ENCODE peak calls at places on chromosomes 11 and 22, in eight cellular contexts. One of them, this sample, is unnamed.

GRCh38 chr11:29184939-29185890 is 831.6 kb downstream of the KCNA4 start:
- DNase-seq in bronchial epithelial cell: peak; percentile 71
- DNase-seq in astrocyte of the spinal cord: peak; percentile 96
- DNase-seq in GM23338: no peak
- DNase-seq in WERI-Rb-1: peak; percentile 19
- DNase-seq in lung: no peak
- DNase-seq in A549: no peak
- DNase-seq in vagina: no peak
- DNase-seq in this sample: peak; percentile 36

GRCh38 chr11:86473991-86474833 is 99.5 kb downstream of the CCDC81 start:
- DNase-seq in bronchial epithelial cell: peak; percentile 79
- DNase-seq in WERI-Rb-1: no peak
- DNase-seq in vagina: no peak
- DNase-seq in astrocyte of the spinal cord: no peak
- DNase-seq in lung: no peak
- DNase-seq in A549: peak; percentile 14
- DNase-seq in GM23338: no peak
- DNase-seq in this sample: no peak

GRCh38 chr22:36409911-36410756 is 22.4 kb upstream of the MYH9 start:
- DNase-seq in lung: peak; percentile 95
- DNase-seq in astrocyte of the spinal cord: peak; percentile 72
- DNase-seq in vagina: no peak
- DNase-seq in WERI-Rb-1: no peak
- DNase-seq in GM23338: peak; percentile 100
- DNase-seq in bronchial epithelial cell: peak; percentile 97
- DNase-seq in A549: no peak
- DNase-seq in this sample: no peak

GRCh38 chr11:2860636-2861035 is 24.9 kb downstream of the CDKN1C start:
- DNase-seq in vagina: no peak
- DNase-seq in bronchial epithelial cell: no peak
- DNase-seq in WERI-Rb-1: no peak
- DNase-seq in astrocyte of the spinal cord: peak; percentile 17
- DNase-seq in A549: peak; percentile 52
- DNase-seq in GM23338: no peak
- DNase-seq in lung: no peak
- DNase-seq in this sample: no peak

GRCh38 chr11:2821891-2822290 is 63.7 kb downstream of the CDKN1C start:
- DNase-seq in astrocyte of the spinal cord: no peak
- DNase-seq in A549: no peak
- DNase-seq in vagina: no peak
- DNase-seq in bronchial epithelial cell: no peak
- DNase-seq in GM23338: no peak
- DNase-seq in WERI-Rb-1: no peak
- DNase-seq in lung: no peak
- DNase-seq in this sample: no peak

GRCh38 chr11:134506046-134506445 is 94.0 kb upstream of the B3GAT1 start:
- DNase-seq in vagina: no peak
- DNase-seq in bronchial epithelial cell: no peak
- DNase-seq in lung: no peak
- DNase-seq in GM23338: no peak
- DNase-seq in WERI-Rb-1: no peak
- DNase-seq in A549: no peak
- DNase-seq in astrocyte of the spinal cord: no peak
- DNase-seq in this sample: no peak

GRCh38 chr22:24550028-24550901 is 4.7 kb downstream of the GUCD1 start:
- DNase-seq in bronchial epithelial cell: no peak
- DNase-seq in GM23338: no peak
- DNase-seq in lung: no peak
- DNase-seq in WERI-Rb-1: no peak
- DNase-seq in vagina: no peak
- DNase-seq in A549: no peak
- DNase-seq in astrocyte of the spinal cord: no peak
- DNase-seq in this sample: no peak

GRCh38 chr11:67318239-67318555 is 14.9 kb downstream of the SSH3 start:
- DNase-seq in GM23338: no peak
- DNase-seq in bronchial epithelial cell: no peak
- DNase-seq in astrocyte of the spinal cord: no peak
- DNase-seq in A549: peak; percentile 36
- DNase-seq in WERI-Rb-1: no peak
- DNase-seq in lung: no peak
- DNase-seq in vagina: no peak
- DNase-seq in this sample: no peak

GRCh38 chr22:35458547-35459422 is 58.8 kb downstream of the MCM5 start:
- DNase-seq in lung: no peak
- DNase-seq in bronchial epithelial cell: peak; percentile 29
- DNase-seq in astrocyte of the spinal cord: no peak
- DNase-seq in WERI-Rb-1: no peak
- DNase-seq in vagina: no peak
- DNase-seq in GM23338: no peak
- DNase-seq in A549: no peak
- DNase-seq in this sample: no peak

GRCh38 chr22:24156146-24156914 is 25.0 kb upstream of the SUSD2 start:
- DNase-seq in WERI-Rb-1: no peak
- DNase-seq in A549: no peak
- DNase-seq in astrocyte of the spinal cord: peak; percentile 48
- DNase-seq in lung: no peak
- DNase-seq in vagina: no peak
- DNase-seq in bronchial epithelial cell: no peak
- DNase-seq in GM23338: peak; percentile 59
- DNase-seq in this sample: no peak

GRCh38 chr11:86220654-86221053 is 23.9 kb upstream of the EED start:
- DNase-seq in WERI-Rb-1: no peak
- DNase-seq in GM23338: no peak
- DNase-seq in lung: no peak
- DNase-seq in bronchial epithelial cell: no peak
- DNase-seq in astrocyte of the spinal cord: no peak
- DNase-seq in A549: no peak
- DNase-seq in vagina: no peak
- DNase-seq in this sample: no peak

GRCh38 chr11:116439480-116439759 is 333.4 kb downstream of the BUD13 start:
- DNase-seq in WERI-Rb-1: no peak
- DNase-seq in A549: no peak
- DNase-seq in vagina: no peak
- DNase-seq in GM23338: no peak
- DNase-seq in astrocyte of the spinal cord: no peak
- DNase-seq in bronchial epithelial cell: no peak
- DNase-seq in lung: no peak
- DNase-seq in this sample: no peak

GRCh38 chr22:44574057-44574456 is 76.0 kb upstream of the RTL6 start:
- DNase-seq in A549: peak; percentile 13
- DNase-seq in WERI-Rb-1: no peak
- DNase-seq in bronchial epithelial cell: peak; percentile 84
- DNase-seq in vagina: peak; percentile 83
- DNase-seq in lung: peak; percentile 46
- DNase-seq in GM23338: no peak
- DNase-seq in astrocyte of the spinal cord: peak; percentile 47
- DNase-seq in this sample: no peak

GRCh38 chr11:32118025-32118974 is 27.4 kb downstream of the RCN1 start:
- DNase-seq in GM23338: no peak
- DNase-seq in WERI-Rb-1: no peak
- DNase-seq in bronchial epithelial cell: peak; percentile 77
- DNase-seq in lung: no peak
- DNase-seq in A549: no peak
- DNase-seq in vagina: no peak
- DNase-seq in astrocyte of the spinal cord: peak; percentile 64
- DNase-seq in this sample: no peak

GRCh38 chr11:66847461-66848232 is 4.4 kb downstream of the RCE1 start:
- DNase-seq in WERI-Rb-1: no peak
- DNase-seq in vagina: no peak
- DNase-seq in bronchial epithelial cell: no peak
- DNase-seq in lung: no peak
- DNase-seq in A549: no peak
- DNase-seq in astrocyte of the spinal cord: no peak
- DNase-seq in GM23338: no peak
- DNase-seq in this sample: no peak

GRCh38 chr22:27405672-27406388 is 395.7 kb downstream of the MN1 start:
- DNase-seq in vagina: no peak
- DNase-seq in astrocyte of the spinal cord: peak; percentile 38
- DNase-seq in A549: peak; percentile 55
- DNase-seq in WERI-Rb-1: peak; percentile 61
- DNase-seq in lung: peak; percentile 31
- DNase-seq in GM23338: peak; percentile 72
- DNase-seq in bronchial epithelial cell: peak; percentile 43
- DNase-seq in this sample: no peak

GRCh38 chr22:27407369-27407985 is 394.1 kb downstream of the MN1 start:
- DNase-seq in WERI-Rb-1: no peak
- DNase-seq in A549: no peak
- DNase-seq in GM23338: peak; percentile 25
- DNase-seq in lung: no peak
- DNase-seq in astrocyte of the spinal cord: no peak
- DNase-seq in bronchial epithelial cell: no peak
- DNase-seq in vagina: no peak
- DNase-seq in this sample: no peak

GRCh38 chr22:27406389-27406861 is 395.1 kb downstream of the MN1 start:
- DNase-seq in WERI-Rb-1: no peak
- DNase-seq in lung: no peak
- DNase-seq in vagina: no peak
- DNase-seq in A549: no peak
- DNase-seq in GM23338: no peak
- DNase-seq in astrocyte of the spinal cord: no peak
- DNase-seq in bronchial epithelial cell: peak; percentile 20
- DNase-seq in this sample: no peak

GRCh38 chr22:27409299-27409698 is 392.3 kb downstream of the MN1 start:
- DNase-seq in astrocyte of the spinal cord: no peak
- DNase-seq in A549: no peak
- DNase-seq in lung: no peak
- DNase-seq in vagina: no peak
- DNase-seq in WERI-Rb-1: no peak
- DNase-seq in bronchial epithelial cell: no peak
- DNase-seq in GM23338: no peak
- DNase-seq in this sample: no peak

GRCh38 chr22:27408068-27408467 is 393.5 kb downstream of the MN1 start:
- DNase-seq in WERI-Rb-1: no peak
- DNase-seq in A549: no peak
- DNase-seq in bronchial epithelial cell: no peak
- DNase-seq in GM23338: no peak
- DNase-seq in lung: no peak
- DNase-seq in astrocyte of the spinal cord: no peak
- DNase-seq in vagina: no peak
- DNase-seq in this sample: no peak
- TF ChIP-seq CTCF in WERI-Rb-1: no peak
- TF ChIP-seq CTCF in A549: no peak
- TF ChIP-seq CTCF in bronchial epithelial cell: no peak
- TF ChIP-seq CTCF in GM23338: no peak
- TF ChIP-seq CTCF in lung: no peak
- TF ChIP-seq CTCF in astrocyte of the spinal cord: no peak
- TF ChIP-seq CTCF in vagina: no peak
- TF ChIP-seq CTCF in this sample: no peak

GRCh38 chr11:119389611-119390254 is 8.2 kb upstream of the USP2 start:
- DNase-seq in vagina: no peak
- DNase-seq in astrocyte of the spinal cord: no peak
- DNase-seq in GM23338: peak; percentile 87
- DNase-seq in lung: no peak
- DNase-seq in bronchial epithelial cell: no peak
- DNase-seq in WERI-Rb-1: peak; percentile 61
- DNase-seq in A549: peak; percentile 40
- DNase-seq in this sample: no peak
- TF ChIP-seq CTCF in vagina: no peak
- TF ChIP-seq CTCF in astrocyte of the spinal cord: peak; percentile 45
- TF ChIP-seq CTCF in GM23338: peak; percentile 61
- TF ChIP-seq CTCF in lung: no peak
- TF ChIP-seq CTCF in bronchial epithelial cell: peak; percentile 63
- TF ChIP-seq CTCF in WERI-Rb-1: peak; percentile 66
- TF ChIP-seq CTCF in A549: no peak
- TF ChIP-seq CTCF in this sample: peak; percentile 43

GRCh38 chr11:58058276-58059010 is 27.7 kb downstream of the OR6Q1 start:
- DNase-seq in vagina: no peak
- DNase-seq in lung: no peak
- DNase-seq in bronchial epithelial cell: peak; percentile 45
- DNase-seq in GM23338: no peak
- DNase-seq in astrocyte of the spinal cord: no peak
- DNase-seq in A549: no peak
- DNase-seq in WERI-Rb-1: no peak
- DNase-seq in this sample: no peak

GRCh38 chr11:58061813-58062212 is 31.1 kb downstream of the OR6Q1 start:
- DNase-seq in astrocyte of the spinal cord: peak; percentile 73
- DNase-seq in WERI-Rb-1: no peak
- DNase-seq in A549: no peak
- DNase-seq in GM23338: no peak
- DNase-seq in bronchial epithelial cell: peak; percentile 98
- DNase-seq in lung: no peak
- DNase-seq in vagina: no peak
- DNase-seq in this sample: no peak

GRCh38 chr11:58060535-58060934 is 29.8 kb downstream of the OR6Q1 start:
- DNase-seq in A549: no peak
- DNase-seq in GM23338: no peak
- DNase-seq in astrocyte of the spinal cord: no peak
- DNase-seq in bronchial epithelial cell: no peak
- DNase-seq in lung: no peak
- DNase-seq in WERI-Rb-1: no peak
- DNase-seq in vagina: no peak
- DNase-seq in this sample: no peak

GRCh38 chr11:58059011-58059358 is 28.2 kb downstream of the OR6Q1 start:
- DNase-seq in bronchial epithelial cell: peak; percentile 78
- DNase-seq in astrocyte of the spinal cord: peak; percentile 91
- DNase-seq in WERI-Rb-1: no peak
- DNase-seq in A549: no peak
- DNase-seq in lung: no peak
- DNase-seq in GM23338: peak; percentile 80
- DNase-seq in vagina: no peak
- DNase-seq in this sample: no peak

DNA sequence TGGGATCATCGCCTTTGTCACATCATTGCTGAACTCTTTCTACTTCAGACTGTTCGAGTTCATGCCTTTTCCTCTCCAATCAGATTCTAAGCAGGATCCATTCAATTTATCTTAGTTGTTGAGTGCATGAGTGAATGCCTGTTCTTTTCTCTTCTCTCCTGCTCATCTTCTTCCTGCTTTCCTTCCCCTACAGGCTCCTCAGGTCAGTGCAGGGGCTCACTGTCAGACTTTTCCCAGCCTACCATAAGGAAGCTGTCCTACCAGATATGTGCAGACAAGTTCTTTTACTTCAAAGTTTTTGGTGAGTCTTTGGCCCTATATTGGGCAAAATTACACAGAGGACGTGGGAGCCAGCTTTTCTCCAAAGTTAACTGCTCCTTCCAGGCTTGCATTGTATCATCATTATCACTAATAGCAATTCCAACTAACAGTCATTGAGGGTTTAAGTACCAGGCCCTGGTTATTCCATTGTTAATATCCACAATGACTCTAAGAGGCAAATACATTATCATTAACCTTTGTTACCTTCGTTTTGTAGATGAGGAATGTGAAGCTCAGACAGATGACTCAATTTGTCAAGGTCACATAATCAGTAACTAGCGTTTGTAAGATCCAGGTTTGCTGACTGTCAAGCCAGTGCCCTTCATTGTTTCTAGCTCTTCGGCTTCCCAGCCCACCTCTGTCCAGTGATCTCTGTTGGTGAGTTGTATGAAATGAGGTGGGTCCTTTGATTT is 30.4 kb downstream of the OR6Q1 start:
- DNase-seq in A549: no peak
- DNase-seq in GM23338: peak; percentile 62
- DNase-seq in vagina: no peak
- DNase-seq in bronchial epithelial cell: peak; percentile 32
- DNase-seq in astrocyte of the spinal cord: no peak
- DNase-seq in WERI-Rb-1: no peak
- DNase-seq in lung: no peak
- DNase-seq in this sample: no peak
- TF ChIP-seq CTCF in A549: no peak
- TF ChIP-seq CTCF in GM23338: peak; percentile 52
- TF ChIP-seq CTCF in vagina: no peak
- TF ChIP-seq CTCF in bronchial epithelial cell: peak; percentile 22
- TF ChIP-seq CTCF in astrocyte of the spinal cord: peak; percentile 22
- TF ChIP-seq CTCF in WERI-Rb-1: no peak
- TF ChIP-seq CTCF in lung: no peak
- TF ChIP-seq CTCF in this sample: no peak

GRCh38 chr11:44351898-44352498 is 42.1 kb upstream of the ALX4 start:
- DNase-seq in vagina: no peak
- DNase-seq in WERI-Rb-1: no peak
- DNase-seq in bronchial epithelial cell: no peak
- DNase-seq in astrocyte of the spinal cord: no peak
- DNase-seq in lung: no peak
- DNase-seq in A549: peak; percentile 23
- DNase-seq in GM23338: peak; percentile 58
- DNase-seq in this sample: no peak
- TF ChIP-seq CTCF in vagina: no peak
- TF ChIP-seq CTCF in WERI-Rb-1: no peak
- TF ChIP-seq CTCF in bronchial epithelial cell: no peak
- TF ChIP-seq CTCF in astrocyte of the spinal cord: no peak
- TF ChIP-seq CTCF in lung: no peak
- TF ChIP-seq CTCF in A549: peak; percentile 38
- TF ChIP-seq CTCF in GM23338: peak; percentile 74
- TF ChIP-seq CTCF in this sample: no peak